ENCODE peak calls at places on chromosome 20, in five cellular contexts. M is heart left ventricle; L is CD8-positive, alpha-beta T cell; Q is kidney; X is WERI-Rb-1. N is an unnamed sample.

GRCh38 chr20:25252686-25253421 is 5.0 kb downstream of the PYGB start:
- DNase-seq in M (no peak), L (no peak), Q (no peak), X (peak; percentile 16), N (no peak)

GRCh38 chr20:53949319-53949839 is 121.0 kb downstream of the BCAS1 start:
- DNase-seq in M (peak; percentile 77), L (peak; percentile 77), Q (peak; percentile 88), X (no peak), N (no peak)

GRCh38 chr20:47758517-47759450 is 26.5 kb downstream of the SULF2 start:
- DNase-seq in M (no peak), L (no peak), Q (no peak), X (no peak), N (no peak)

GRCh38 chr20:57619053-57619831 is 984 bp downstream of the ZBP1 start:
- DNase-seq in M (peak; percentile 65), L (peak; percentile 68), Q (peak; percentile 87), X (no peak), N (no peak)

GRCh38 chr20:37042986-37043972 is 52.5 kb downstream of the RBL1 start:
- DNase-seq in M (no peak), L (peak; percentile 6), Q (no peak), X (no peak), N (no peak)

GRCh38 chr20:13105071-13105470 is 96.3 kb downstream of the SPTLC3 start:
- DNase-seq in M (no peak), L (no peak), Q (no peak), X (no peak), N (no peak)

GRCh38 chr20:53003420-53003819 is 31.3 kb downstream of the TSHZ2 start:
- DNase-seq in M (no peak), L (no peak), Q (no peak), X (peak; percentile 67), N (no peak)

GRCh38 chr20:43590036-43590391 is 723 bp upstream of the IFT52 start:
- DNase-seq in M (no peak), L (no peak), Q (no peak), X (peak; percentile 25), N (peak; percentile 18)

GRCh38 chr20:20366896-20367680 is 816 bp upstream of the INSM1 start:
- DNase-seq in M (no peak), L (no peak), Q (peak; percentile 68), X (no peak), N (peak; percentile 31)

GRCh38 chr20:2408111-2408510 is 27.4 kb downstream of the TGM6 start:
- DNase-seq in M (no peak), L (no peak), Q (no peak), X (no peak), N (no peak)

GRCh38 chr20:43894531-43894930 is 20.1 kb upstream of the TOX2 start:
- DNase-seq in M (no peak), L (no peak), Q (no peak), X (no peak), N (no peak)

GRCh38 chr20:62138912-62139311 is 4.3 kb downstream of the PSMA7 start:
- DNase-seq in M (no peak), L (no peak), Q (no peak), X (no peak), N (no peak)

GRCh38 chr20:41617059-41617921 is 887 bp downstream of the CHD6 start:
- DNase-seq in M (peak; percentile 57), L (peak; percentile 52), Q (peak; percentile 76), X (peak; percentile 38), N (peak; percentile 43)

DNA sequence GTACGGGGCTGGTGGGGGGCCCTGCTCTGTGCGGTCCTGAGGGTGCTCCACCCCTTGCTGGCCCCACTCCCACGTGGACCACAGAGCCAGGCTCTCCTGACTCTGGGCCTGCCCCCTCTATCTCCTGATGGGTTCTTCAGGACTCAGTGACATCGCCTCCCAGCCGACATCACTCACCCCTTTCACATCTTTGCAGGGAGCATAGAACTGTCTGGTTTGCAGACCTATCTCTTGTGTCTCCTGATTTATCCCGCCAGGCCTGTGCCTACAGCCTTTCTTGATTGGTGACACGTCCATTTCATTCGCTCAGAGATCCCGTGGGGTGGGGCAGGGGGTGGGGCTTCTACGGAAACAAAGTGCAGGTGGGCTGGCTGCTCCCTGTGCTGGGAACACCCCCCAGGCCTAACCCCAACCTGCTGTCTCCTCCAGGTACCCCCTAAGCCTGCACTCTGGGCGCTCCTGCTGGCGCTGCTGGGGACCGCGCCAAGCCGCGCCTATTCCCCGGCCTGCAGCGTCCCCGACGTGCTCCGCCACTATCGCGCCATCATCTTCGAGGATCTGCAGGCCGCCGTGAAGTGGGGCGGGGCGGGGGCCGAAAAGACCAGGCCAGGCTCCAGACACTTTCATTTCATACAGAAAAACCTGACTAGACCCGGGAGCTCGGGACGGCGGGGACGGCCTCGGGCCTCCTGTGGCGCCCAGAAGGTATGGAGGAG is 1.7 kb downstream of the C20orf204 start:
- DNase-seq in M (no peak), L (no peak), Q (no peak), X (peak; percentile 48), N (no peak)
- TF ChIP-seq CTCF in M (no peak), L (no peak), Q (no peak), X (no peak), N (no peak)

GRCh38 chr20:11117808-11118528 is 444.2 kb upstream of the JAG1 start:
- DNase-seq in M (no peak), L (no peak), Q (no peak), X (no peak), N (no peak)
- TF ChIP-seq CTCF in M (no peak), L (no peak), Q (no peak), X (no peak), N (no peak)

DNA sequence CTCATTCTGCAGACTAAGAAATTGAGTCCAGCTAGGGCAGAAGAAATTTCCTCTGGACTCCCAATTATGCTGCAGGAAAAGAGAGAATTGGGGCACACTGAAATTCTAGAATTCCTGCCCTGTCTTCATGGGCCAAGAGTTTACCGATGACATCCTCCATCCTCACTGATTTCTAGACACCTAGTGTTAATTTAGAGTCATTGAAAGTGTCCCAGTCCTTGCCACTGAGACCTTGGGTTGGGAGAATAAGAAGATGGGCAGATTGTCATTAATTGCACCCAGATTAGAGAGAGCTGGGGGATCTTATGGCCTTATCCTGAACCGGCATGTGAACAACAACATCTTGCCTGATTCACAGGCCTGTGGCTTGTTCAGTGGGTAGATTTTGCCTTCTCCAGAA is 29.0 kb downstream of the ANGPT4 start:
- DNase-seq in M (no peak), L (no peak), Q (no peak), X (peak; percentile 20), N (no peak)
- TF ChIP-seq CTCF in M (no peak), L (no peak), Q (no peak), X (no peak), N (no peak)

GRCh38 chr20:7113577-7114466 is 346.3 kb downstream of the BMP2 start:
- DNase-seq in M (peak; percentile 51), L (no peak), Q (no peak), X (peak; percentile 61), N (peak; percentile 60)
- TF ChIP-seq CTCF in M (peak; percentile 56), L (no peak), Q (peak; percentile 36), X (peak; percentile 79), N (peak; percentile 15)

DNA sequence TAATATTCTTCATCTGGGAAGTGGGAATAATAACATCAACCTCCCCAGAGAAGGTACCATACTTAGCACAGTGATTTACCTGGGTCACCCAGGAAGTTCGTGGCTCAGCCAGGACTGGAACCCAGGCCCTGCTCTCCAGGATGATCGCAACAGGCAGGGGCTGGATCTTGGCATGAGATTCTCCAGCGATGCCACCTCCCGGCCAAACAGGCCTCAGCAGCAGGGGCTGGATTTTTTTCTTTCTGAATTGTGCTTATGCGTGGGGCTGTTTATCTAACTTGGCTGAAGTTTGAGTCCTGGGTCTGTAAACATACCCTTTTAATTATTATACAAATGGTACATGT is 129.5 kb upstream of the PTPN1 start:
- DNase-seq in M (no peak), L (no peak), Q (peak; percentile 62), X (peak; percentile 25), N (no peak)
- TF ChIP-seq CTCF in M (peak; percentile 46), L (no peak), Q (no peak), X (peak; percentile 26), N (no peak)

GRCh38 chr20:22887796-22888195 is 147.3 kb upstream of the SSTR4 start:
- DNase-seq in M (no peak), L (no peak), Q (no peak), X (no peak), N (no peak)
- TF ChIP-seq CTCF in M (no peak), L (no peak), Q (no peak), X (no peak), N (no peak)

GRCh38 chr20:50981714-50982048 is 23.1 kb downstream of the MOCS3 start:
- DNase-seq in M (no peak), L (no peak), Q (no peak), X (no peak), N (no peak)
- TF ChIP-seq CTCF in M (no peak), L (peak; percentile 48), Q (no peak), X (no peak), N (no peak)

N was measured in endothelial cell.